ENCODE peak calls at places on chromosomes 13 and 19, in ten cellular contexts. M, J, T, Y, B, L, K, D, P and A are unnamed samples.

GRCh38 chr19:45166723-45167252 is 6.0 kb upstream of the NKPD1 start:
- DNase-seq in B (no peak), M (peak), P (no peak), J (no peak), T (no peak), K (peak), L (no peak), Y (no peak), D (no peak), A (no peak)

GRCh38 chr19:5690955-5691204 is 785 bp downstream of the RPL36 start:
- DNase-seq in D (peak), L (peak), Y (no peak), P (no peak), M (no peak), T (no peak), K (no peak), J (no peak), B (no peak), A (no peak)

GRCh38 chr19:56838930-56839664 is 1.4 kb downstream of the PEG3 start:
- DNase-seq in D (peak), K (no peak), Y (peak), T (peak), M (no peak), J (peak), L (no peak), B (peak), P (no peak), A (peak)

GRCh38 chr13:100944791-100945345 is 270.3 kb upstream of the TMTC4 start:
- DNase-seq in D (no peak), M (no peak), T (no peak), L (no peak), P (no peak), B (no peak), J (no peak), Y (no peak), K (no peak), A (peak)

GRCh38 chr13:40546047-40546446 is 120.4 kb downstream of the FOXO1 start:
- DNase-seq in P (no peak), K (no peak), J (no peak), Y (no peak), B (no peak), M (no peak), T (no peak), L (no peak), D (no peak), A (no peak)

GRCh38 chr13:100673831-100674362 is 698 bp downstream of the TMTC4 start:
- DNase-seq in L (peak), T (no peak), M (peak), B (peak), P (peak), J (peak), K (peak), Y (peak), D (peak), A (peak)

GRCh38 chr19:34232566-34233481 is 21.5 kb upstream of the GARRE1 start:
- DNase-seq in M (peak), P (no peak), T (no peak), B (peak), L (no peak), Y (peak), K (no peak), D (no peak), J (peak), A (peak)

GRCh38 chr13:76043882-76044281 is 407.8 kb downstream of the LMO7 start:
- DNase-seq in J (no peak), T (no peak), M (no peak), L (no peak), D (no peak), B (no peak), K (no peak), P (no peak), Y (no peak), A (no peak)

GRCh38 chr13:20475927-20476691 is 49.5 kb downstream of the CRYL1 start:
- DNase-seq in Y (no peak), D (peak), L (peak), P (peak), J (no peak), B (no peak), M (no peak), T (no peak), K (peak), A (no peak)

GRCh38 chr19:11435833-11436313 is 438 bp downstream of the PRKCSH start:
- DNase-seq in K (no peak), D (peak), J (peak), T (no peak), Y (no peak), L (no peak), P (no peak), M (peak), B (no peak), A (no peak)

GRCh38 chr13:84400711-84401110 is 518.4 kb upstream of the SLITRK1 start:
- DNase-seq in J (peak), K (no peak), T (no peak), D (no peak), L (no peak), P (no peak), B (no peak), M (peak), Y (no peak), A (no peak)

GRCh38 chr13:98228661-98229349 is 51.7 kb upstream of the RNF113B start:
- DNase-seq in K (no peak), D (no peak), M (peak), B (no peak), L (no peak), Y (no peak), T (no peak), P (no peak), J (no peak), A (no peak)

GRCh38 chr13:33319859-33320258 is 34.3 kb upstream of the STARD13 start:
- DNase-seq in B (no peak), D (no peak), M (no peak), T (no peak), J (no peak), K (no peak), Y (no peak), P (no peak), L (no peak), A (no peak)

GRCh38 chr13:37074703-37075102 is 15.2 kb upstream of the SUPT20H start:
- DNase-seq in L (peak), B (no peak), J (peak), Y (no peak), P (no peak), M (no peak), K (no peak), D (no peak), T (no peak), A (no peak)

GRCh38 chr19:55464039-55464668 is 397 bp downstream of the C19orf85 start:
- DNase-seq in D (no peak), J (no peak), L (no peak), P (no peak), B (no peak), Y (no peak), M (no peak), K (no peak), T (no peak), A (no peak)

GRCh38 chr13:36891752-36892151 is 28.3 kb downstream of the SMAD9 start:
- DNase-seq in B (no peak), P (no peak), J (no peak), Y (no peak), K (no peak), L (no peak), M (no peak), D (no peak), T (no peak), A (no peak)

GRCh38 chr13:112450567-112451240 is 74.5 kb downstream of the SPACA7 start:
- DNase-seq in L (no peak), J (no peak), D (no peak), T (no peak), K (no peak), Y (no peak), P (no peak), M (peak), B (no peak), A (no peak)

GRCh38 chr13:77507931-77508776 is 27.4 kb upstream of the SCEL start:
- DNase-seq in D (no peak), L (no peak), B (no peak), J (peak), T (no peak), K (no peak), Y (no peak), M (peak), P (no peak), A (no peak)

GRCh38 chr13:99577934-99578917 is 77.0 kb downstream of the TM9SF2 start:
- DNase-seq in T (no peak), J (peak), M (no peak), Y (no peak), P (no peak), D (no peak), K (no peak), L (peak), B (no peak), A (no peak)

GRCh38 chr19:11729586-11729985 is 9.2 kb downstream of the ZNF823 start:
- DNase-seq in K (no peak), J (no peak), P (no peak), B (no peak), T (no peak), Y (no peak), M (no peak), L (no peak), D (no peak), A (no peak)

GRCh38 chr13:27355894-27356293 is 68.5 kb upstream of the GTF3A start:
- DNase-seq in T (no peak), Y (no peak), L (no peak), P (no peak), B (no peak), D (no peak), K (no peak), M (no peak), J (no peak), A (no peak)

GRCh38 chr19:33458171-33458633 is 63.4 kb downstream of the PEPD start:
- DNase-seq in P (no peak), Y (no peak), K (no peak), M (peak), J (no peak), B (no peak), T (no peak), L (no peak), D (no peak), A (no peak)

GRCh38 chr13:62046512-62046911 is 630.9 kb upstream of the PCDH20 start:
- DNase-seq in P (no peak), T (no peak), B (no peak), L (no peak), M (no peak), K (no peak), Y (no peak), D (no peak), J (no peak), A (no peak)

GRCh38 chr13:105333416-105333815 is 1202.0 kb downstream of the EFNB2 start:
- DNase-seq in Y (no peak), B (no peak), L (no peak), T (no peak), K (no peak), M (peak), P (no peak), J (no peak), D (no peak), A (no peak)

GRCh38 chr13:32878172-32878571 is 138.1 kb upstream of the KL start:
- DNase-seq in B (no peak), D (no peak), P (no peak), Y (no peak), M (no peak), L (no peak), T (no peak), K (no peak), J (no peak), A (no peak)

GRCh38 chr19:44748426-44749254 is at the start of gene BCL3:
- DNase-seq in L (peak), M (peak), B (peak), P (peak), K (peak), J (peak), Y (peak), D (peak), T (no peak), A (no peak)

GRCh38 chr13:33169273-33169980 is 116.1 kb downstream of the STARD13 start:
- DNase-seq in P (no peak), L (no peak), T (no peak), B (no peak), M (peak), D (no peak), K (no peak), Y (no peak), J (peak), A (no peak)

GRCh38 chr13:54387607-54388006 is 1359.0 kb downstream of the OLFM4 start:
- DNase-seq in Y (no peak), K (no peak), L (no peak), M (no peak), P (no peak), B (no peak), T (no peak), D (no peak), J (no peak), A (no peak)

GRCh38 chr19:9622531-9622930 is 1.5 kb upstream of the ZNF561 start:
- DNase-seq in K (no peak), L (no peak), T (no peak), J (peak), D (no peak), B (no peak), M (no peak), Y (no peak), P (no peak), A (no peak)

GRCh38 chr19:41913476-41914190 is 14.6 kb downstream of the ERFL start:
- DNase-seq in T (no peak), Y (no peak), K (no peak), J (no peak), P (no peak), M (no peak), D (no peak), B (no peak), L (no peak), A (no peak)

GRCh38 chr19:48962029-48962848 is 2.9 kb upstream of the FTL start:
- DNase-seq in K (peak), D (peak), Y (peak), T (no peak), B (peak), J (peak), L (peak), M (peak), P (no peak), A (peak)

GRCh38 chr13:40618581-40619478 is 47.6 kb downstream of the FOXO1 start:
- DNase-seq in P (no peak), T (no peak), M (no peak), Y (no peak), D (no peak), K (no peak), B (no peak), J (no peak), L (no peak), A (no peak)

GRCh38 chr13:38993381-38993780 is 2.8 kb upstream of the STOML3 start:
- DNase-seq in Y (no peak), L (no peak), M (no peak), D (no peak), P (no peak), T (no peak), J (no peak), B (no peak), K (no peak), A (no peak)

GRCh38 chr19:55319786-55320185 is 5.4 kb downstream of the TMEM150B start:
- DNase-seq in D (no peak), J (peak), T (no peak), Y (peak), K (no peak), M (peak), P (no peak), L (no peak), B (no peak), A (no peak)

GRCh38 chr19:31279436-31279765 is 69.8 kb downstream of the TSHZ3 start:
- DNase-seq in D (no peak), J (no peak), T (no peak), K (no peak), L (no peak), B (no peak), P (no peak), Y (no peak), M (no peak), A (no peak)

GRCh38 chr13:27339299-27339698 is 68.7 kb downstream of the RASL11A start:
- DNase-seq in Y (no peak), J (peak), D (peak), B (no peak), T (no peak), K (no peak), M (no peak), P (no peak), L (peak), A (no peak)

GRCh38 chr13:23563085-23563484 is 7.1 kb upstream of the TNFRSF19 start:
- DNase-seq in B (no peak), P (no peak), Y (no peak), M (no peak), K (no peak), J (no peak), T (no peak), D (no peak), L (no peak), A (no peak)

GRCh38 chr19:2650515-2650914 is 52.0 kb downstream of the GNG7 start:
- DNase-seq in L (no peak), K (no peak), P (no peak), Y (no peak), B (no peak), T (no peak), J (peak), D (no peak), M (peak), A (peak)

DNA sequence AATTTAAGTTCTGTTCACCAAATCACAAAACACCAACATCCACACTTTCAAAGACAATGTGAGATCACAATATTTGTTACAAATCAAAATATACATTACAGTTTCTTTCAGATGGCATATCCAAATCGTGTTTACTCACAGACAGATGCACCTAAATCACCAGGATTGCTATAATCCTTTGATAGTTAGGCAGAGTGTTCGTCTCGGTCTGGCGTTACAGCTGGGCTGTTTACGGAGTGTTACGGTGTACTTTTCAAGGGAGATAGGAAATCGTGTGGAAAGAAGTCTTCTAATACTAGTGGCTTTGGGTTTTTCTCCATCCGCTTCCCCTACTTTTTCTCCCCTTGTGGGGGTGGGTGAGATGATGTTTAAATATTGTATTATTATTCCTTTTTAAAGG is 1.9 kb downstream of the MAB21L1 start:
- DNase-seq in T (no peak), M (peak), D (no peak), P (no peak), Y (no peak), K (no peak), J (peak), L (no peak), B (no peak), A (no peak)
- H3K27ac ChIP-seq in T (peak), M (peak), D (no peak), P (no peak), Y (peak), K (no peak), J (peak), L (no peak), B (no peak), A (no peak)

GRCh38 chr19:13094285-13094595 is 8.4 kb downstream of the LYL1 start:
- DNase-seq in M (peak), K (no peak), D (no peak), Y (no peak), J (no peak), P (no peak), T (no peak), L (no peak), B (no peak), A (no peak)
- H3K27ac ChIP-seq in M (no peak), K (no peak), D (peak), Y (peak), J (no peak), P (no peak), T (peak), L (no peak), B (peak), A (peak)

DNA sequence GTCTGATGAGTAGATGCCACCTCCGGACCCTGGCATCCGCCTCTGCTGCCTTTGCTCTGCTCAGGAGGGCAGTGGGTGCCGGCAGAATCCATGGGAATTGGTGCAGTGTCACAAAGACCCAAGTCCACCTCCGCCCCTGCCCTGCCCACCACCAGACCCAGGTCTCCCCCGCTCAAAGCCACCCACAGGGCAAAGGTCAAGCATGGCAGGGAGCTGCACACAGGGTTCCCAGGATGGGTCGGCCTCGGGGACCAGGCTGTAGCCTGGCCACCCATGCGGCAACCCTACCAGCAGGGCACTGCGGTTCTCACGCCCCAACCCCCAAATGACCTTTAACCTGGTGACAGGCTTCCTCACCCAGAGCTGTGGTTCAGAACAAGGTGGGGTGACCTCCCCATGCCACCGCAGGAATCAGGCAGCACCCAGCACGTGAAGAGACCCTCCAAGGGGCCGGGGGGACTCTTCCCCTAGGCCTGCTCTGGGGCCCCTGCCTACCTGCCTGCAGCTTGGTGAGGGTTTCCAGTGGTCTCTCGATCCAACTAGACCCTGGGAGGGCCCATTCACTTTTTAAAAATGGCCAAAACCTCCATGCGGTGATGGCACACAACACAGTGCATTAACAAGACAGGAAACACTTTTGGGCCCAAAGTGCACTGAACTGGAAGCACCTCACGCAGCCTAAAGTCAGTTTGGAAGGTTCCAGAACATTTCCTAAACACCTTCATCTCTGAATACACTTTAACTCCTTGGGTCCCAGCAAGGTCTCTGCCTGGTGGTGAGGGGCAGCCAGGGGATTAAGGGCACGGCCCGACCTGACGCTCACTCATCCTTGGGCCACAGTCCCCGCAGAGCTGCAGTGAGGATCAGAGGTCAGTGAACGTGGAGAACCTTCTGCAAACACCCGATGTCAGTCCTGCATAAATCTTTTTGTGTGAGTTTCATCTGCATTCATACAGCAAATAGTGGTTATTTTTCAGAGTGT is 11.0 kb downstream of the GAS6 start:
- DNase-seq in D (no peak), M (peak), L (no peak), B (peak), Y (no peak), P (no peak), J (no peak), K (no peak), T (no peak), A (no peak)
- H3K27ac ChIP-seq in D (no peak), M (no peak), L (peak), B (no peak), Y (peak), P (no peak), J (peak), K (no peak), T (peak), A (no peak)

GRCh38 chr13:51999525-51999924 is 11.7 kb downstream of the ATP7B start:
- DNase-seq in P (no peak), K (no peak), M (no peak), J (peak), L (no peak), B (peak), Y (peak), D (no peak), T (peak), A (no peak)
- H3K27ac ChIP-seq in P (no peak), K (no peak), M (no peak), J (no peak), L (no peak), B (no peak), Y (no peak), D (no peak), T (no peak), A (no peak)

DNA sequence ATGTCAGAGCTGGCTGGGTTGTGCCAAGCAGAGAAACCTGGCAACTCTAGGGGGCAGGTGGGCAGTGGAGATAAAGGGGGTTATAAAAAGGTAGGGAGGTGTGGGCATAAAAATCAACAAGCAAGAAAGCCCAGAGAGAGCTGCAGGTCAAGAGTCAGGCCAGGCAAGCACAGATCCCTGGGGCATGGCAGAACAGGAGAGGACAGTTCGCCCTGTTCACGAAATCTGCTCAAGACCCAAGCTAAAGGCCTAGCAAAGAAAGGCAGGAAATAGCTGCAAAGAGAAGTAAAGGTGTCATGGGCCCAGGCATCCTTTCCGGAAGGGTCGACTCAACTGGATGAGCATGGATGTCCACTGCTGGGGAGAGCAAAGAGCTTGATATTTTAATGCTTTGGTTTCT is 3.4 kb downstream of the MBNL2 start:
- DNase-seq in L (peak), P (no peak), K (no peak), B (no peak), J (no peak), T (no peak), M (no peak), Y (no peak), D (no peak), A (no peak)
- H3K27ac ChIP-seq in L (peak), P (peak), K (peak), B (peak), J (peak), T (peak), M (peak), Y (peak), D (peak), A (peak)